ENCODE peak calls at places on chromosomes 2 and 18, in six cellular contexts. One of them, this sample, is unnamed.
A peak's percentile ranks its signal among the peaks of the same experiment; 100 is the strongest.

GRCh38 chr2:72916743-72917137 is 579 bp upstream of the EMX1 start:
- DNase-seq in ovary: no peak
- DNase-seq in suprapubic skin: peak; percentile 55
- DNase-seq in cardiac muscle cell: no peak
- DNase-seq in PC-9: no peak
- DNase-seq in tibial nerve: no peak
- DNase-seq in this sample: no peak

GRCh38 chr2:162300271-162300670 is 18.2 kb downstream of the IFIH1 start:
- DNase-seq in ovary: no peak
- DNase-seq in suprapubic skin: no peak
- DNase-seq in cardiac muscle cell: no peak
- DNase-seq in PC-9: no peak
- DNase-seq in tibial nerve: no peak
- DNase-seq in this sample: no peak

GRCh38 chr2:7881038-7881437 is 800.8 kb upstream of the ID2 start:
- DNase-seq in ovary: no peak
- DNase-seq in suprapubic skin: no peak
- DNase-seq in cardiac muscle cell: no peak
- DNase-seq in PC-9: no peak
- DNase-seq in tibial nerve: no peak
- DNase-seq in this sample: no peak

GRCh38 chr18:58144106-58144505 is 100.1 kb downstream of the NEDD4L start:
- DNase-seq in ovary: no peak
- DNase-seq in suprapubic skin: no peak
- DNase-seq in cardiac muscle cell: no peak
- DNase-seq in PC-9: no peak
- DNase-seq in tibial nerve: no peak
- DNase-seq in this sample: no peak

GRCh38 chr18:37362158-37362890 is 203.3 kb downstream of the CELF4 start:
- DNase-seq in ovary: no peak
- DNase-seq in suprapubic skin: no peak
- DNase-seq in cardiac muscle cell: no peak
- DNase-seq in PC-9: no peak
- DNase-seq in tibial nerve: no peak
- DNase-seq in this sample: peak; percentile 52

GRCh38 chr2:146602383-146602782 is 1242.4 kb upstream of the ACVR2A start:
- DNase-seq in ovary: no peak
- DNase-seq in suprapubic skin: no peak
- DNase-seq in cardiac muscle cell: peak; percentile 50
- DNase-seq in PC-9: no peak
- DNase-seq in tibial nerve: no peak
- DNase-seq in this sample: no peak

GRCh38 chr18:11167778-11168177 is 18.4 kb upstream of the PIEZO2 start:
- DNase-seq in ovary: no peak
- DNase-seq in suprapubic skin: no peak
- DNase-seq in cardiac muscle cell: peak; percentile 35
- DNase-seq in PC-9: no peak
- DNase-seq in tibial nerve: no peak
- DNase-seq in this sample: no peak

GRCh38 chr18:9661564-9661963 is 46.5 kb upstream of the RAB31 start:
- DNase-seq in ovary: no peak
- DNase-seq in suprapubic skin: no peak
- DNase-seq in cardiac muscle cell: peak; percentile 23
- DNase-seq in PC-9: no peak
- DNase-seq in tibial nerve: no peak
- DNase-seq in this sample: no peak

GRCh38 chr2:131646669-131647297 is 119.1 kb downstream of the CCDC74A start:
- DNase-seq in ovary: no peak
- DNase-seq in suprapubic skin: no peak
- DNase-seq in cardiac muscle cell: peak; percentile 33
- DNase-seq in PC-9: no peak
- DNase-seq in tibial nerve: no peak
- DNase-seq in this sample: no peak

GRCh38 chr18:362914-363295 is 95.1 kb upstream of the THOC1 start:
- DNase-seq in ovary: no peak
- DNase-seq in suprapubic skin: no peak
- DNase-seq in cardiac muscle cell: peak; percentile 48
- DNase-seq in PC-9: no peak
- DNase-seq in tibial nerve: no peak
- DNase-seq in this sample: no peak

GRCh38 chr18:51235011-51235789 is 37.7 kb upstream of the MEX3C start:
- DNase-seq in ovary: no peak
- DNase-seq in suprapubic skin: no peak
- DNase-seq in cardiac muscle cell: peak; percentile 55
- DNase-seq in PC-9: peak; percentile 59
- DNase-seq in tibial nerve: no peak
- DNase-seq in this sample: no peak

GRCh38 chr2:217966399-217967068 is 36.3 kb downstream of the TNS1 start:
- DNase-seq in ovary: no peak
- DNase-seq in suprapubic skin: peak; percentile 44
- DNase-seq in cardiac muscle cell: peak; percentile 65
- DNase-seq in PC-9: no peak
- DNase-seq in tibial nerve: no peak
- DNase-seq in this sample: no peak

GRCh38 chr2:10963155-10963554 is 51.4 kb downstream of the KCNF1 start:
- DNase-seq in ovary: no peak
- DNase-seq in suprapubic skin: no peak
- DNase-seq in cardiac muscle cell: peak; percentile 23
- DNase-seq in PC-9: no peak
- DNase-seq in tibial nerve: no peak
- DNase-seq in this sample: no peak

GRCh38 chr2:207481924-207482323 is 47.8 kb upstream of the CREB1 start:
- DNase-seq in ovary: no peak
- DNase-seq in suprapubic skin: no peak
- DNase-seq in cardiac muscle cell: no peak
- DNase-seq in PC-9: no peak
- DNase-seq in tibial nerve: no peak
- DNase-seq in this sample: no peak

GRCh38 chr2:215930505-215931233 is 82.7 kb downstream of the MREG start:
- DNase-seq in ovary: no peak
- DNase-seq in suprapubic skin: no peak
- DNase-seq in cardiac muscle cell: peak; percentile 70
- DNase-seq in PC-9: peak; percentile 89
- DNase-seq in tibial nerve: no peak
- DNase-seq in this sample: no peak

GRCh38 chr2:164782323-164782722 is 59.3 kb downstream of the COBLL1 start:
- DNase-seq in ovary: no peak
- DNase-seq in suprapubic skin: no peak
- DNase-seq in cardiac muscle cell: peak; percentile 89
- DNase-seq in PC-9: no peak
- DNase-seq in tibial nerve: no peak
- DNase-seq in this sample: no peak

GRCh38 chr2:100285011-100285410 is 37.3 kb downstream of the LONRF2 start:
- DNase-seq in ovary: no peak
- DNase-seq in suprapubic skin: no peak
- DNase-seq in cardiac muscle cell: no peak
- DNase-seq in PC-9: no peak
- DNase-seq in tibial nerve: no peak
- DNase-seq in this sample: no peak

GRCh38 chr2:236549165-236549564 is 20.5 kb upstream of the ACKR3 start:
- DNase-seq in ovary: no peak
- DNase-seq in suprapubic skin: no peak
- DNase-seq in cardiac muscle cell: no peak
- DNase-seq in PC-9: no peak
- DNase-seq in tibial nerve: no peak
- DNase-seq in this sample: no peak

GRCh38 chr18:58608216-58608615 is 20.7 kb downstream of the ALPK2 start:
- DNase-seq in ovary: no peak
- DNase-seq in suprapubic skin: no peak
- DNase-seq in cardiac muscle cell: no peak
- DNase-seq in PC-9: no peak
- DNase-seq in tibial nerve: no peak
- DNase-seq in this sample: no peak

GRCh38 chr18:51588616-51589015 is 391.1 kb upstream of the MEX3C start:
- DNase-seq in ovary: no peak
- DNase-seq in suprapubic skin: no peak
- DNase-seq in cardiac muscle cell: no peak
- DNase-seq in PC-9: no peak
- DNase-seq in tibial nerve: no peak
- DNase-seq in this sample: no peak

GRCh38 chr18:7132356-7133115 is 14.9 kb upstream of the LAMA1 start:
- DNase-seq in ovary: no peak
- DNase-seq in suprapubic skin: no peak
- DNase-seq in cardiac muscle cell: no peak
- DNase-seq in PC-9: no peak
- DNase-seq in tibial nerve: no peak
- DNase-seq in this sample: no peak

GRCh38 chr2:11506611-11506969 is 27.3 kb upstream of the GREB1 start:
- DNase-seq in ovary: peak; percentile 67
- DNase-seq in suprapubic skin: no peak
- DNase-seq in cardiac muscle cell: no peak
- DNase-seq in PC-9: no peak
- DNase-seq in tibial nerve: no peak
- DNase-seq in this sample: no peak

GRCh38 chr2:171965238-171965637 is 34.5 kb upstream of the METAP1D start:
- DNase-seq in ovary: no peak
- DNase-seq in suprapubic skin: no peak
- DNase-seq in cardiac muscle cell: no peak
- DNase-seq in PC-9: no peak
- DNase-seq in tibial nerve: no peak
- DNase-seq in this sample: no peak

GRCh38 chr18:79924814-79925655 is 26.4 kb downstream of the SLC66A2 start:
- DNase-seq in ovary: peak; percentile 90
- DNase-seq in suprapubic skin: peak; percentile 44
- DNase-seq in cardiac muscle cell: no peak
- DNase-seq in PC-9: no peak
- DNase-seq in tibial nerve: no peak
- DNase-seq in this sample: no peak

GRCh38 chr2:112151701-112152440 is 13.7 kb downstream of the FBLN7 start:
- DNase-seq in ovary: no peak
- DNase-seq in suprapubic skin: no peak
- DNase-seq in cardiac muscle cell: no peak
- DNase-seq in PC-9: no peak
- DNase-seq in tibial nerve: no peak
- DNase-seq in this sample: no peak

GRCh38 chr2:40168032-40168431 is 283.9 kb downstream of the SLC8A1 start:
- DNase-seq in ovary: no peak
- DNase-seq in suprapubic skin: no peak
- DNase-seq in cardiac muscle cell: peak; percentile 13
- DNase-seq in PC-9: peak; percentile 55
- DNase-seq in tibial nerve: no peak
- DNase-seq in this sample: no peak

GRCh38 chr2:10205201-10205475 is 82.6 kb downstream of the RRM2 start:
- DNase-seq in ovary: no peak
- DNase-seq in suprapubic skin: no peak
- DNase-seq in cardiac muscle cell: no peak
- DNase-seq in PC-9: no peak
- DNase-seq in tibial nerve: no peak
- DNase-seq in this sample: no peak

GRCh38 chr18:48597110-48597509 is 58.3 kb downstream of the CTIF start:
- DNase-seq in ovary: no peak
- DNase-seq in suprapubic skin: no peak
- DNase-seq in cardiac muscle cell: no peak
- DNase-seq in PC-9: no peak
- DNase-seq in tibial nerve: no peak
- DNase-seq in this sample: no peak

GRCh38 chr2:112881217-112882000 is 29.6 kb upstream of the IL37 start:
- DNase-seq in ovary: no peak
- DNase-seq in suprapubic skin: no peak
- DNase-seq in cardiac muscle cell: peak; percentile 92
- DNase-seq in PC-9: peak; percentile 65
- DNase-seq in tibial nerve: no peak
- DNase-seq in this sample: no peak

GRCh38 chr2:30262716-30263309 is 31.5 kb downstream of the LBH start:
- DNase-seq in ovary: no peak
- DNase-seq in suprapubic skin: no peak
- DNase-seq in cardiac muscle cell: no peak
- DNase-seq in PC-9: no peak
- DNase-seq in tibial nerve: no peak
- DNase-seq in this sample: no peak

GRCh38 chr2:84924173-84925106 is 19.0 kb downstream of the TMSB10 start:
- DNase-seq in ovary: peak; percentile 75
- DNase-seq in suprapubic skin: no peak
- DNase-seq in cardiac muscle cell: peak; percentile 68
- DNase-seq in PC-9: no peak
- DNase-seq in tibial nerve: no peak
- DNase-seq in this sample: no peak

GRCh38 chr2:41498791-41499190 is 549.0 kb upstream of the PKDCC start:
- DNase-seq in ovary: no peak
- DNase-seq in suprapubic skin: no peak
- DNase-seq in cardiac muscle cell: peak; percentile 38
- DNase-seq in PC-9: no peak
- DNase-seq in tibial nerve: no peak
- DNase-seq in this sample: no peak
- H3K9me3 ChIP-seq in ovary: no peaks in the 10 kb centered on the region
- H3K9me3 ChIP-seq in suprapubic skin: peaks cover 39% of the 10 kb centered on the region
- H3K9me3 ChIP-seq in cardiac muscle cell: peaks cover 4% of the 10 kb centered on the region
- H3K9me3 ChIP-seq in PC-9: peaks cover 28% of the 10 kb centered on the region
- H3K9me3 ChIP-seq in tibial nerve: peaks cover 79% of the 10 kb centered on the region
- H3K9me3 ChIP-seq in this sample: peaks cover 5% of the 10 kb centered on the region

GRCh38 chr18:23690505-23691068 is 1.3 kb downstream of the LAMA3 start:
- DNase-seq in ovary: no peak
- DNase-seq in suprapubic skin: no peak
- DNase-seq in cardiac muscle cell: no peak
- DNase-seq in PC-9: no peak
- DNase-seq in tibial nerve: no peak
- DNase-seq in this sample: no peak
- H3K27me3 ChIP-seq in ovary: no peaks in the 10 kb centered on the region
- H3K27me3 ChIP-seq in suprapubic skin: peaks cover 6% of the 10 kb centered on the region
- H3K27me3 ChIP-seq in cardiac muscle cell: peaks cover 58% of the 10 kb centered on the region
- H3K27me3 ChIP-seq in PC-9: no peaks in the 10 kb centered on the region
- H3K27me3 ChIP-seq in tibial nerve: peaks cover 16% of the 10 kb centered on the region
- H3K27me3 ChIP-seq in this sample: peaks cover 21% of the 10 kb centered on the region

GRCh38 chr2:47187124-47187523 is 32.0 kb upstream of the STPG4 start:
- DNase-seq in ovary: no peak
- DNase-seq in suprapubic skin: no peak
- DNase-seq in cardiac muscle cell: no peak
- DNase-seq in PC-9: no peak
- DNase-seq in tibial nerve: no peak
- DNase-seq in this sample: no peak

GRCh38 chr2:47193607-47194006 is 38.5 kb upstream of the STPG4 start:
- DNase-seq in ovary: no peak
- DNase-seq in suprapubic skin: no peak
- DNase-seq in cardiac muscle cell: no peak
- DNase-seq in PC-9: no peak
- DNase-seq in tibial nerve: no peak
- DNase-seq in this sample: no peak

GRCh38 chr2:47194410-47194809 is 39.3 kb upstream of the STPG4 start:
- DNase-seq in ovary: no peak
- DNase-seq in suprapubic skin: no peak
- DNase-seq in cardiac muscle cell: no peak
- DNase-seq in PC-9: no peak
- DNase-seq in tibial nerve: no peak
- DNase-seq in this sample: no peak

GRCh38 chr2:47190188-47190818 is 35.2 kb upstream of the STPG4 start:
- DNase-seq in ovary: no peak
- DNase-seq in suprapubic skin: no peak
- DNase-seq in cardiac muscle cell: no peak
- DNase-seq in PC-9: peak; percentile 90
- DNase-seq in tibial nerve: no peak
- DNase-seq in this sample: no peak

GRCh38 chr2:47189635-47190034 is 34.5 kb upstream of the STPG4 start:
- DNase-seq in ovary: no peak
- DNase-seq in suprapubic skin: no peak
- DNase-seq in cardiac muscle cell: peak; percentile 82
- DNase-seq in PC-9: peak; percentile 87
- DNase-seq in tibial nerve: no peak
- DNase-seq in this sample: no peak
- H3K27ac ChIP-seq in ovary: no peak overlapping the region
- H3K27ac ChIP-seq in suprapubic skin: no peak overlapping the region
- H3K27ac ChIP-seq in cardiac muscle cell: no peak overlapping the region
- H3K27ac ChIP-seq in PC-9: peak overlapping the region; percentile 88
- H3K27ac ChIP-seq in tibial nerve: no peak overlapping the region
- H3K27ac ChIP-seq in this sample: no peak overlapping the region

GRCh38 chr2:27591745-27592144 is 8.9 kb downstream of the ZNF512 start:
- DNase-seq in ovary: no peak
- DNase-seq in suprapubic skin: no peak
- DNase-seq in cardiac muscle cell: peak; percentile 4
- DNase-seq in PC-9: no peak
- DNase-seq in tibial nerve: no peak
- DNase-seq in this sample: no peak
- H3K9me3 ChIP-seq in ovary: no peaks in the 10 kb centered on the region
- H3K9me3 ChIP-seq in suprapubic skin: peaks cover 15% of the 10 kb centered on the region
- H3K9me3 ChIP-seq in cardiac muscle cell: no peaks in the 10 kb centered on the region
- H3K9me3 ChIP-seq in PC-9: peaks cover 28% of the 10 kb centered on the region
- H3K9me3 ChIP-seq in tibial nerve: peaks cover 61% of the 10 kb centered on the region
- H3K9me3 ChIP-seq in this sample: peaks cover 2% of the 10 kb centered on the region

This sample was measured in iPS DF 6.9.